ENCODE peak calls at places on chromosomes 13 and 19, in eight cellular contexts. Y, Q, B, Z, H, C, K and T are unnamed samples.

GRCh38 chr19:19956431-19957075 is 55.8 kb downstream of the ZNF93 start:
- DNase-seq in Y (peak; percentile 87), K (no peak), B (no peak), Q (no peak), H (no peak), Z (no peak), C (no peak), T (no peak)

GRCh38 chr19:29806098-29806866 is 5.5 kb upstream of the CCNE1 start:
- DNase-seq in H (peak; percentile 67), Z (no peak), B (peak; percentile 69), Y (peak; percentile 40), K (peak; percentile 26), C (no peak), Q (no peak), T (peak; percentile 22)

GRCh38 chr13:26198116-26198515 is 24.0 kb downstream of the RNF6 start:
- DNase-seq in H (no peak), K (no peak), Q (no peak), B (no peak), Z (no peak), Y (no peak), C (no peak), T (no peak)

GRCh38 chr19:47305309-47305751 is 4.3 kb upstream of the C5AR1 start:
- DNase-seq in Y (peak; percentile 74), K (peak; percentile 85), C (peak; percentile 67), Q (peak; percentile 78), H (peak; percentile 66), Z (peak; percentile 84), B (peak; percentile 83), T (peak; percentile 76)

GRCh38 chr19:51572908-51573307 is 1.8 kb downstream of the ZNF175 start:
- DNase-seq in C (peak; percentile 52), Z (no peak), Q (peak; percentile 24), B (peak; percentile 48), K (no peak), Y (no peak), H (no peak), T (peak; percentile 63)

GRCh38 chr19:42005504-42005903 is 11.5 kb upstream of the ATP1A3 start:
- DNase-seq in Z (no peak), B (no peak), C (no peak), Y (no peak), Q (no peak), K (no peak), H (no peak), T (no peak)

GRCh38 chr13:110138009-110138699 is 168.8 kb downstream of the COL4A1 start:
- DNase-seq in C (peak; percentile 82), Y (peak; percentile 56), K (peak; percentile 96), Q (no peak), B (peak; percentile 71), Z (peak; percentile 86), H (peak; percentile 61), T (peak; percentile 71)

GRCh38 chr19:19432732-19433131 is 27.3 kb downstream of the GATAD2A start:
- DNase-seq in B (no peak), Z (no peak), C (no peak), Q (no peak), Y (no peak), H (no peak), K (no peak), T (no peak)

GRCh38 chr19:3450796-3451411 is 29.4 kb downstream of the SMIM24 start:
- DNase-seq in Y (no peak), Q (peak; percentile 99), Z (peak; percentile 78), C (peak; percentile 97), K (peak; percentile 44), H (peak; percentile 65), B (peak; percentile 100), T (peak; percentile 100)

GRCh38 chr19:37855098-37855497 is 51.3 kb downstream of the WDR87 start:
- DNase-seq in H (peak; percentile 32), B (peak; percentile 31), Q (no peak), Z (no peak), Y (no peak), C (peak; percentile 45), K (no peak), T (peak; percentile 47)

GRCh38 chr13:21134475-21134874 is 41.9 kb downstream of the SKA3 start:
- DNase-seq in Z (no peak), Y (no peak), K (no peak), B (no peak), H (no peak), Q (no peak), C (no peak), T (no peak)

GRCh38 chr19:44848036-44848804 is 2.1 kb downstream of the NECTIN2 start:
- DNase-seq in Z (no peak), B (peak; percentile 63), K (no peak), C (no peak), Q (no peak), Y (peak; percentile 67), H (no peak), T (peak; percentile 42)

GRCh38 chr19:18425515-18426415 is 6.6 kb downstream of the SSBP4 start:
- DNase-seq in C (no peak), Y (no peak), Z (no peak), H (peak; percentile 78), Q (no peak), B (peak; percentile 65), K (no peak), T (peak; percentile 47)

GRCh38 chr13:83085186-83085900 is 796.9 kb downstream of the SLITRK1 start:
- DNase-seq in Y (no peak), C (no peak), Q (no peak), H (no peak), B (peak; percentile 48), K (no peak), Z (no peak), T (peak; percentile 7)

GRCh38 chr13:47904891-47905290 is 96.2 kb downstream of the SUCLA2 start:
- DNase-seq in Z (no peak), K (no peak), B (no peak), C (no peak), Y (no peak), Q (no peak), H (no peak), T (no peak)

GRCh38 chr13:101706651-101707050 is 254.2 kb downstream of the ITGBL1 start:
- DNase-seq in B (peak; percentile 81), K (peak; percentile 79), Y (no peak), Z (no peak), Q (peak; percentile 84), C (peak; percentile 95), H (no peak), T (peak; percentile 74)

GRCh38 chr19:47152632-47153031 is 22.0 kb downstream of the SAE1 start:
- DNase-seq in Q (no peak), C (peak; percentile 89), Y (no peak), B (no peak), H (no peak), K (no peak), Z (no peak), T (no peak)

GRCh38 chr13:80337011-80337688 is 3.8 kb downstream of the SPRY2 start:
- DNase-seq in K (no peak), H (no peak), B (peak; percentile 38), Y (no peak), Q (no peak), C (peak; percentile 51), Z (no peak), T (no peak)

GRCh38 chr19:48751835-48752510 is 468 bp downstream of the FUT1 start:
- DNase-seq in B (no peak), C (peak; percentile 31), Y (peak; percentile 46), Z (no peak), H (no peak), K (peak; percentile 87), Q (no peak), T (no peak)

GRCh38 chr19:14479985-14480694 is 5.0 kb upstream of the PTGER1 start:
- DNase-seq in B (no peak), Y (peak; percentile 82), C (no peak), Z (peak; percentile 78), Q (no peak), K (peak; percentile 83), H (peak; percentile 48), T (no peak)

GRCh38 chr19:37333457-37333856 is 37.4 kb upstream of the ZNF527 start:
- DNase-seq in C (peak; percentile 18), K (no peak), Z (no peak), Q (no peak), Y (no peak), H (no peak), B (peak; percentile 41), T (peak; percentile 13)

GRCh38 chr19:17303167-17303939 is at the start of gene ABHD8:
- DNase-seq in Q (peak; percentile 90), Y (peak; percentile 99), K (peak; percentile 80), H (peak; percentile 96), Z (peak; percentile 98), C (peak; percentile 85), B (peak; percentile 97), T (peak; percentile 81)
- TF ChIP-seq CTCF in Q (peak; percentile 47), Y (peak; percentile 72), K (no peak), H (peak; percentile 82), Z (peak; percentile 72), C (peak; percentile 49), B (peak; percentile 26), T (no peak)

GRCh38 chr19:1169921-1170885 is 3.9 kb downstream of the SBNO2 start:
- DNase-seq in H (no peak), B (peak; percentile 47), C (peak; percentile 79), Z (peak; percentile 69), K (no peak), Q (peak; percentile 93), Y (no peak), T (peak; percentile 51)
- TF ChIP-seq CTCF in H (no peak), B (no peak), C (no peak), Z (no peak), K (no peak), Q (no peak), Y (no peak), T (no peak)

GRCh38 chr13:56755181-56755580 is 385.5 kb upstream of the PRR20A start:
- DNase-seq in C (no peak), Z (no peak), Y (peak; percentile 41), Q (no peak), H (no peak), K (peak; percentile 16), B (peak; percentile 51), T (no peak)
- TF ChIP-seq CTCF in C (no peak), Z (no peak), Y (peak; percentile 58), Q (no peak), H (peak; percentile 27), K (no peak), B (peak; percentile 41), T (no peak)

DNA sequence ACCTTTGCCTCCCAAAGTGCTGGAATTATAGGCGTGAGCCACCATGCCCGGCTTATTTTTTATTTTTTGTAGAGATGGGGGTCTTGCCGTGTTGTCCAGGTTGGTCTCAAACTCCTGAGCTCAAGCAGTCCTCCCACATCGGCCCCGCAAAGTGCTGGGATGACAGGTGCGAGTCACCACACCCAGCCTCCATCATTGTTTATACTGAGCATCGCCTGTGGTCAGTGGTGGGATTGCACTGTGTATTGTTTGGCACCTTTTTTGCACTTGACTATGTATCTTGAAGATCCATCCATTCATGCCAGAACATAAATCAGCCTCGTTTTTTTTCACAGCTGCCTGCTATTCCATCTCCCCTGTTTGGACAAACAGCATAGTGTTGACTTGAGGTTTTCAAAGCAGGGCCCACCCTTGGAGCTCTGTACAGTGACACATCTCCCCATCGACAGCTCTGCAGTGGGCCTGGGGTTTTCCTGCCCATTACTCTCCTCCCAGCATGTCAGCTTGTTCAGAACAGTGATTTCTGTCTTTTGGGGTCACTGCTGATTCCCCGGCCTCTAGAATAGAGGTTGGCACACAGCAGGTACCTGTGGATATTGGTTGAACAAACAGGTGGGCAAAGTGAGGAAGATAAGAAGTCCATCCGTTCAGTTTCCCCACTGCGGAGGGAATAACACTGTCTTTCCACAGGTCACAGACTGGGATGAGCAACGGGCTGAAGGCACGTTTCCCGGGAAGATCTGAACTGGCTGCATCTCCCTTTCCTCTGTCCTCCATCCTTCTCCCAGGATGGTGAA is 8.2 kb upstream of the UPK1A start:
- DNase-seq in Y (no peak), K (no peak), Z (no peak), H (no peak), C (no peak), B (no peak), Q (no peak), T (no peak)
- TF ChIP-seq CTCF in Y (peak; percentile 9), K (no peak), Z (no peak), H (no peak), C (no peak), B (peak; percentile 23), Q (peak; percentile 30), T (peak; percentile 21)

GRCh38 chr19:6772028-6772865 is at the start of gene VAV1:
- DNase-seq in C (no peak), B (no peak), Y (no peak), H (peak; percentile 58), Z (peak; percentile 89), Q (no peak), K (peak; percentile 93), T (no peak)
- TF ChIP-seq CTCF in C (no peak), B (peak; percentile 1), Y (no peak), H (no peak), Z (peak; percentile 15), Q (no peak), K (peak; percentile 39), T (no peak)